ENCODE peak calls at places on chromosome 5, in eight cellular contexts. N is fibroblast of lung; Q is cardiac fibroblast; I is neural progenitor cell; J is fibroblast of mammary gland; B is CD4-positive, alpha-beta T cell; A is AG10803; P is WTC11. Y is an unnamed sample.

GRCh38 chr5:42944989-42945388 is 95.1 kb downstream of the ANXA2R start:
- DNase-seq in N (peak; percentile 90), Q (peak; percentile 91), I (no peak), J (peak; percentile 94), B (no peak), A (peak; percentile 92), P (no peak), Y (no peak)

GRCh38 chr5:124746252-124746915 is at the start of gene ZNF608:
- DNase-seq in N (peak; percentile 91), Q (peak; percentile 83), I (peak; percentile 77), J (peak; percentile 78), B (no peak), A (no peak), P (no peak), Y (no peak)

GRCh38 chr5:18394154-18394804 is 760.0 kb downstream of the TAF11L14 start:
- DNase-seq in N (peak; percentile 46), Q (peak; percentile 62), I (peak; percentile 81), J (peak; percentile 49), B (no peak), A (peak; percentile 26), P (peak; percentile 83), Y (peak; percentile 82)

GRCh38 chr5:139733698-139734491 is 61.7 kb upstream of the PSD2 start:
- DNase-seq in N (no peak), Q (no peak), I (peak; percentile 50), J (no peak), B (no peak), A (no peak), P (no peak), Y (no peak)

GRCh38 chr5:132465095-132465707 is 25.4 kb downstream of the IRF1 start:
- DNase-seq in N (no peak), Q (no peak), I (no peak), J (no peak), B (no peak), A (no peak), P (no peak), Y (no peak)

GRCh38 chr5:65907138-65907537 is 19.2 kb upstream of the ERBIN start:
- DNase-seq in N (no peak), Q (peak; percentile 30), I (no peak), J (no peak), B (no peak), A (peak; percentile 63), P (no peak), Y (no peak)

GRCh38 chr5:132498686-132499271 is 8.2 kb upstream of the IRF1 start:
- DNase-seq in N (no peak), Q (no peak), I (no peak), J (no peak), B (no peak), A (no peak), P (no peak), Y (no peak)

GRCh38 chr5:166909040-166909439 is 1382.4 kb upstream of the WWC1 start:
- DNase-seq in N (peak; percentile 92), Q (peak; percentile 14), I (no peak), J (peak; percentile 86), B (no peak), A (no peak), P (no peak), Y (no peak)

GRCh38 chr5:79143684-79144379 is 32.2 kb downstream of the BHMT start:
- DNase-seq in N (peak; percentile 5), Q (peak; percentile 36), I (no peak), J (peak; percentile 69), B (no peak), A (peak; percentile 25), P (no peak), Y (no peak)

GRCh38 chr5:10323588-10324488 is 16.1 kb upstream of the CMBL start:
- DNase-seq in N (no peak), Q (no peak), I (no peak), J (no peak), B (no peak), A (peak; percentile 81), P (no peak), Y (no peak)

GRCh38 chr5:109145139-109145538 is 264.6 kb downstream of the PJA2 start:
- DNase-seq in N (no peak), Q (no peak), I (no peak), J (no peak), B (no peak), A (no peak), P (no peak), Y (no peak)

DNA sequence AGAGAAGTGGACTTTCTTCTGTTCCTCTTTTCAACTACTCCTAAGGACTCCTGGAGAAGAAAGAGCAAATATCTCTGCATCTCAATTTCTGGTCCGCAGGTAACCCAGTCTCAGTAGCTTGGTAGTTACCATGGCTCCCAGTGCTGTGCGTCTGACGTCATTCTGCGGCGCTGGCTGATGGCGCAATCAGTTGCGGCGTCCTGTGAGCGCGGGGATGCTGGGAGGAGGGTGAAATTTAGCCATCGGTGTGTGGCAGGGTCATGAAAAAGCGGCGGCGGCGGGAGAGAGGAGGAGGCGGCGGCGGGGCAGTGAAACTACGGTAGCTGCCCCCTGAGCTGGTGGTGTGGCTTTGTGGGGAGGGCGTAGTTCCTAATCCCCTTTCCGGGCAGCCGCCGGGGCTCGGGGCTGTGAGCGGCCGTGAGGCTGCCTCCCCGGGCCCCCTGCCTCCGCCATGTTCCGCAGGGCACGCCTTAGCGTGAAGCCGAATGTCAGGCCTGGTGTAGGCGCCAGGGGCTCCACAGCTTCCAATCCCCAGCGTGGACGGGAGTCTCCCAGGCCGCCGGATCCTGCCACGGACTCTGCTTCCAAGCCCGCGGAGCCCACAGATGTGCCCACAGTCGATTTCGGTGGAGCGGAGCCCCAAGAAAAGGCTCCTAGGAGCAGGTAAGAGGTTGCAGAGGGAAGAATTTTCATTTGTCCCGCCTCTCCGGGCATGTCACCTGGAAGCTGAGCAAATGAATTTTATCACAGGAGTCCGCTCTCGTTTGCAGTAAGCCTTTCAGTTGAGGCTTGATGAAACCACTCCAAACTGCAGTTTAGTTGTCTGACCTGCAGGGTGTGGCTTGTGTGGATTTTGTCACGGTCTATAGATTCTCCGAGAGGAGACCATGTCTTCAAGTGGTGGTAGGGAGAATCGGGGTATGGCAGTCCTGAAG is at the start of gene BDP1:
- DNase-seq in N (peak; percentile 94), Q (peak; percentile 95), I (peak; percentile 96), J (peak; percentile 92), B (peak; percentile 93), A (peak; percentile 89), P (peak; percentile 98), Y (peak; percentile 98)
- TF ChIP-seq CTCF in N (peak; percentile 36), Q (peak; percentile 42), I (peak; percentile 19), J (peak; percentile 35), B (peak; percentile 49), A (peak; percentile 50), P (no peak), Y (peak; percentile 34)

DNA sequence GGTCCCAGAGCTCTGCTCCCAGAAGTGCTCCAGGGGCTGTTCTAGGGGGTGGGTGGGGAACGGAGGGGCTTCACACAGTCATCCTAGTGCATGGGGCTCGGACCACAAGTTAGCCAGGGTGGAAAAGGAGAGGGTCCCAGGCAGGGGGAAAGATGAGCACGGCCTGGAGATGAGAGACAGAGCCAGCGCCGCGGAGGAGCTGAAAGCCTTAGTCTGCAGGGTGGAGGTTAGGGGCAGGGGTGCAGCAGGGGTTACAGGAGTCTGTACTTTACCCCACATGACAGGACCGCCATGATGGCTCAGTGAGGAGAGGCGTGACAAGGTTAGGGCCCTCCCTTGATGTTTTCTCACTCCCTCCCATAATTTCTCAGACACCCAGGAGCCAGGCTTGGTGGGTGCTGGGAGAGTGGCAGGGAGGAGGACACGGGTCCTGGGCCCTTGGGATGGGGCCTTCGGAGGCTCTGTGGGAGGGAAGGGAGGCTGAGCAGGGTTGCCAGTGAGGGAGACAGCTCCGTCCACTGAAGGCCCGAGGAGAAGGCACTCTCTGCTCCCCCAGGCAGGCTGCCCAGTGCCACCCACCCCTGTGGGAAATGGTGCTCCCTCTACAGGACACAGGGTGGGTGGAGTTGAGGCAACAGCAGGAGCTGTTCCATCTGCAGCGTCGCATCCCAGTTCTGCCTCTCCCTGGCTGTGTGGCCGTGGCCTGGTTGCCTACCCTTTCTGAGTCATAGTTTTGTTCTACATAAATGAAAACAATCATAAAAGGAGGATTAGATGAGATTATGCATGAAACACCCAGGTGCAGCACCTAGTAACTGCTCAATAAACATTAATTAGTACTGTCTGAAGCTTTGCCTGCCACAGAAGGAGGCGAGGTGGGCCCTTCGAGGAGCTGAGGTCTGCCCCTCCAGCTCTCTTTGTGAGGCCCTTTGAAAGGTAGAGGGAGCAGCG is 66.2 kb downstream of the NDST1 start:
- DNase-seq in N (no peak), Q (no peak), I (no peak), J (no peak), B (no peak), A (no peak), P (no peak), Y (no peak)
- TF ChIP-seq CTCF in N (no peak), Q (peak; percentile 10), I (peak; percentile 18), J (no peak), B (no peak), A (peak; percentile 18), P (no peak), Y (no peak)

DNA sequence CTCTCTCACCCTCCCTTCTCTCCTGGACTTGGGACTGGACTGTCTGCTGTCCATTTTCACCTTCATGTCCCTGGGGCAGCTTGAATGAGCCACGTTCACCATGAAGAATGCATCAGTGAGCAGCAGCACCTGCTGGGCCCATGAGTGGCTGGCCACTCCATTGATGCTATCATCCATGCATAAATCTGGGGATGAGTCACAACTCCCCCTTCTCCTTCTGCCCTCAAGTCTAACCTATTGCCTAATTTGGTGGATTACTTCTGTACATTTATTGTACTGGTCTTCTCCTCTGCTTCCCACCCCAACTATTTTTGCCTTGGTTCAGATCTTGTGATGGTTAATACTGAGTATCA is 46.9 kb downstream of the GDNF start:
- DNase-seq in N (peak; percentile 61), Q (peak; percentile 85), I (no peak), J (peak; percentile 93), B (no peak), A (peak; percentile 90), P (no peak), Y (no peak)
- TF ChIP-seq CTCF in N (no peak), Q (no peak), I (no peak), J (no peak), B (no peak), A (peak; percentile 25), P (no peak), Y (no peak)

GRCh38 chr5:54900906-54901725 is 84.3 kb downstream of the ESM1 start:
- DNase-seq in N (peak; percentile 95), Q (peak; percentile 97), I (no peak), J (peak; percentile 97), B (no peak), A (peak; percentile 87), P (no peak), Y (no peak)

GRCh38 chr5:54905942-54906537 is 79.4 kb downstream of the ESM1 start:
- DNase-seq in N (peak; percentile 83), Q (peak; percentile 89), I (peak; percentile 82), J (peak; percentile 75), B (peak; percentile 59), A (peak; percentile 73), P (peak; percentile 79), Y (peak; percentile 66)

GRCh38 chr5:54905246-54905770 is 80.1 kb downstream of the ESM1 start:
- DNase-seq in N (no peak), Q (peak; percentile 45), I (no peak), J (peak; percentile 28), B (no peak), A (peak; percentile 25), P (no peak), Y (no peak)

GRCh38 chr5:54902817-54903473 is 82.4 kb downstream of the ESM1 start:
- DNase-seq in N (peak; percentile 78), Q (peak; percentile 66), I (no peak), J (peak; percentile 74), B (no peak), A (peak; percentile 87), P (no peak), Y (no peak)

DNA sequence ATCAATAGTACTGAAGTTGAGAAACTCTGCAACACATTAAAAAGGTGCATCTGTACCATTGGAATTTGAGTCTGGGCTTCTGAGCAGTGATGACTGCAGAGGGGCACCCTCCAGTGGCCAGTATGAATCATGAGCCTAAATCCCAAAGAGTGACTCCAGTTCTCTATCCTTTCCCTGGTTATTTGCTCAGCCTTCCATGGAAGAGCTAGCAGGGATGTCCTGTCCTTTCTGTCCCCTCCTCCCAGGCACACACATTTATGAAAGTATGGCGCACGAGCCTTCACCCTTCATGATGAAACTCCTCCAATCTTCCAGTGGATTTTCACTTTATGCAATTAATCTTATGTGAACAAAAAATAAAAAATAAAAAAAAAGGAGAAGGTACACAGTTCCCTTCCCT is 81.0 kb downstream of the ESM1 start:
- DNase-seq in N (peak; percentile 63), Q (peak; percentile 72), I (peak; percentile 63), J (peak; percentile 68), B (no peak), A (peak; percentile 74), P (peak; percentile 12), Y (no peak)
- TF ChIP-seq CTCF in N (peak; percentile 68), Q (peak; percentile 66), I (peak; percentile 70), J (peak; percentile 67), B (no peak), A (peak; percentile 84), P (no peak), Y (peak; percentile 46)